ENCODE peak calls at places on chromosome 2, in ten cellular contexts. U is tibial artery, T is A549, V is HCT116, R is cardiac muscle cell, N is colonic mucosa, P is kidney, I is HL-60, S is body of pancreas, C is GM23248. A is an unnamed sample.

GRCh38 chr2:96325038-96325883 is at the start of gene ITPRIPL1:
- DNase-seq in I (no peak), S (no peak), C (peak), T (no peak), U (peak), N (no peak), P (no peak), R (no peak), V (no peak), A (no peak)

GRCh38 chr2:132605236-132606180 is 64.5 kb downstream of the LYPD1 start:
- DNase-seq in T (no peak), N (no peak), R (no peak), V (no peak), I (no peak), S (no peak), P (no peak), C (no peak), U (no peak), A (no peak)

GRCh38 chr2:227772197-227772661 is 26.5 kb downstream of the SCYGR8 start:
- DNase-seq in U (no peak), N (no peak), R (no peak), C (no peak), I (no peak), P (no peak), T (no peak), V (no peak), S (no peak), A (no peak)

GRCh38 chr2:215396595-215397313 is 39.1 kb downstream of the FN1 start:
- DNase-seq in P (no peak), R (peak), C (peak), S (no peak), I (peak), V (no peak), N (no peak), U (no peak), T (no peak), A (no peak)

GRCh38 chr2:105792561-105792960 is 47.8 kb downstream of the NCK2 start:
- DNase-seq in U (no peak), T (no peak), V (no peak), C (no peak), R (no peak), P (no peak), S (no peak), I (no peak), N (no peak), A (no peak)

GRCh38 chr2:96815326-96816126 is 542 bp upstream of the CNNM3 start:
- DNase-seq in R (peak), P (peak), U (no peak), I (no peak), C (peak), N (peak), V (no peak), S (peak), T (peak), A (peak)

GRCh38 chr2:18268400-18268799 is 292.1 kb downstream of the RDH14 start:
- DNase-seq in T (no peak), S (no peak), C (no peak), P (no peak), V (no peak), R (no peak), N (no peak), U (no peak), I (no peak), A (no peak)

GRCh38 chr2:24984912-24985311 is 13.2 kb upstream of the DNAJC27 start:
- DNase-seq in N (no peak), S (no peak), T (no peak), R (peak), P (no peak), V (no peak), U (no peak), C (peak), I (no peak), A (peak)

GRCh38 chr2:64417624-64418023 is 36.3 kb upstream of the LGALSL start:
- DNase-seq in U (no peak), R (no peak), N (no peak), I (no peak), S (no peak), C (no peak), V (no peak), T (no peak), P (no peak), A (no peak)

GRCh38 chr2:70750320-70750719 is 17.7 kb downstream of the ADD2 start:
- DNase-seq in U (no peak), T (no peak), R (no peak), C (no peak), I (no peak), N (no peak), S (no peak), V (no peak), P (no peak), A (no peak)

GRCh38 chr2:70756126-70756525 is 11.9 kb downstream of the ADD2 start:
- DNase-seq in S (no peak), R (no peak), T (no peak), I (no peak), V (no peak), C (no peak), P (no peak), N (no peak), U (no peak), A (no peak)

GRCh38 chr2:70751881-70752280 is 16.1 kb downstream of the ADD2 start:
- DNase-seq in N (no peak), P (no peak), I (no peak), R (no peak), T (no peak), U (no peak), C (no peak), S (no peak), V (no peak), A (no peak)

GRCh38 chr2:70753978-70754377 is 14.0 kb downstream of the ADD2 start:
- DNase-seq in C (no peak), I (no peak), V (no peak), R (no peak), T (no peak), P (no peak), U (no peak), S (no peak), N (no peak), A (no peak)

GRCh38 chr2:70753031-70753430 is 15.0 kb downstream of the ADD2 start:
- DNase-seq in I (no peak), S (no peak), R (no peak), U (no peak), N (no peak), C (no peak), V (no peak), P (no peak), T (no peak), A (no peak)
- H3K27ac ChIP-seq in I (no peak), S (no peak), R (no peak), U (no peak), N (no peak), C (no peak), V (no peak), P (no peak), T (no peak), A (no peak)

DNA sequence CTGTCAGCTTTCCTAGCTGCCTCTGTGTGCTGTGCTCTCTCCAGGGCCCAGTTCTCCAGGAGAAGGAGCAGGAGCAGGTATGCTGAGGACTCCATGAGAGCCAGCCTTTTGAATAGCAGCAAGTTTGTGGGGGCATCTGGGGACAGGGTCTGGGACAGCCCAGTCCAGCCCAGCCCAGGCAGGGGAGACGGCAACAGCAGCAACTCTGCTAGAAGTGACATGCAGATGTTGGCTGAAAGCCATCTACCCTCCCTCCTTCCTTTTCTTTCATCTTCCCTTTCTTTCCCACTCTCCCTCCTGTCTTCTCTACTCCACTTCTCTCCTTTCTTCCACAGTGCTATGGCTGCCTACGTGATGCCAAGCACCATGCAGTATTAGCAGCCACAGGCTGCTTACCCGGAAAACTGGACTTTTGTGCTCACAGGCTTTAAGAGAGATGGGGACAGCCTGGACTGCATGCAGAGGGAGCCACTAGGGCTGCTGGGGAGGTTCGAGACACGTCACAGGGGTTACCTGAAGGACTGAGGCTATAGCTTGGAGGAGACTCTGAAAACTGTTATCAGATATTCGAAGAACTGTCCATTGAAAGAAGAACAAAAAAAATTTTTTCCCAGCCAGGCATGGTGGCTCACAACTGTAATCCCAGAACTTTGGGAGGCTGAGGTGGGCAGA is 23.8 kb upstream of the YWHAQ start:
- DNase-seq in P (no peak), V (no peak), U (no peak), C (no peak), N (no peak), R (peak), I (no peak), T (no peak), S (no peak), A (no peak)
- H3K27ac ChIP-seq in P (no peak), V (no peak), U (no peak), C (peak), N (no peak), R (no peak), I (no peak), T (peak), S (no peak), A (peak)

DNA sequence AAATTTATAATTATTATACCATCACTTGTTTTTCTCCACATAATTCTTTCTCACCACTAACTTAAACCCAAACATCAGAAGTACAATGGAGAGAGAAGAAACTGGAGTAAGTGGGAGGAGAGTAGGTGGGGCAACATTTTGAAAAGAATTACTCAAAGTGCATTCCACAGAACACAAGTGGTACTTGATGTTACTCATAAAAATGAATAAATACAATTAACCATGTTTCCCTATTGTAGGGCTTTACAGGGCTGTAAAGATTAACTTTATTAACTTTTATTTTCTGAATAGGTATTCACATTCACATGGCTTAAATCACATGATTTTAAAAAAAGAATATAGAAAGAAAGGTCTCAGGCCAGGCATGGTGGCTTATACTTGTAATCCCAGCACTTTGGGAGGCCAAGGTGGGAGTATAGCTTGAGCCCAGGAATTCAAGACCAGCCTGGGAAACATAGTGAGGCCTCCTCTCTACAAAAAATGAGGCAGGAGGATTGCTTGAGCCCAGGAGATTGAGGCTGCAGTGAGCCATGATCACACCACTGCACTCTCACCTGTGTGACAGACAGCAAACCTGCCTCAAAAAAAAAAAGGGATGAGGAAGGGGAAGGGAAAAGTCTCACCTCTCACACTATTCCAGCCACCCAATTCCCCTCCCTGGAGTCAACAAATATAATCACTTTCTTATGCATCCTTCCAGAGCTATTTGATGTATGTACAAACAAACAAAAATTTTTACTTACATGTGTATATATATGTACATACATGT is 47.1 kb downstream of the KCNG3 start:
- DNase-seq in U (no peak), I (no peak), T (no peak), R (no peak), N (no peak), S (no peak), P (no peak), V (no peak), C (peak), A (no peak)
- H3K27ac ChIP-seq in U (no peak), I (no peak), T (no peak), R (no peak), N (peak), S (peak), P (no peak), V (no peak), C (no peak), A (no peak)

DNA sequence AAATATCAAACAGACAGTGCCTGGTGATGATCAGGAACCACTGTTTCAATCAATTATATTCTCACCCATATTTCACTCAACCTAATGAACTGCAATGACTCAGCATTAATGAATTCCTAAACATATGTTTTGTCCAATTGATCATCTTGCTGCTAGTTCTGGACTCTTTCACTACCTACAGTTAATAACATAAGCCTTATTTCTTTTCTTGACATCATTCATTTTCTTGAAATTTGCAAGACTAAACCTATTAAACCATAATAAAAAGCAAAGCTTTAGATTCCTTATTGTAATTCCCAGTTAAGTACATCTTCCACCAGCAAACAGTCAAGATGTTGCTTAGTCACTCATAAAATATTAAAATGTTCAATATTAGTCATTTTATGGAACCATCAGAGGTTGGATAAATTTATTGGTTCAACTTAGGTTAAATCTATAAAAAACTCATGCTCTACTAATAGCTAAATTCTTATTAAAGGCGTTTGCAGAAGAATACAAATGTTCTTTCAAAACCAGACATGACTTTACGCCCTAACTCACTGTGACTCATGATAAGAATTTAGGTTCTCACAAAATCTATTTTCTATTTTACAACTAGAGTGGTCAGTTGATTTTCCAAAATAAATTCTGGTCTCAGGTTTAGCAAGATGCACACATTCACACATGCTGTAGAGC is 599.4 kb downstream of the RNF144A start:
- DNase-seq in S (no peak), C (peak), U (no peak), I (no peak), P (no peak), R (no peak), T (no peak), V (no peak), N (no peak), A (no peak)
- H3K27ac ChIP-seq in S (no peak), C (peak), U (no peak), I (no peak), P (no peak), R (no peak), T (no peak), V (no peak), N (no peak), A (no peak)

DNA sequence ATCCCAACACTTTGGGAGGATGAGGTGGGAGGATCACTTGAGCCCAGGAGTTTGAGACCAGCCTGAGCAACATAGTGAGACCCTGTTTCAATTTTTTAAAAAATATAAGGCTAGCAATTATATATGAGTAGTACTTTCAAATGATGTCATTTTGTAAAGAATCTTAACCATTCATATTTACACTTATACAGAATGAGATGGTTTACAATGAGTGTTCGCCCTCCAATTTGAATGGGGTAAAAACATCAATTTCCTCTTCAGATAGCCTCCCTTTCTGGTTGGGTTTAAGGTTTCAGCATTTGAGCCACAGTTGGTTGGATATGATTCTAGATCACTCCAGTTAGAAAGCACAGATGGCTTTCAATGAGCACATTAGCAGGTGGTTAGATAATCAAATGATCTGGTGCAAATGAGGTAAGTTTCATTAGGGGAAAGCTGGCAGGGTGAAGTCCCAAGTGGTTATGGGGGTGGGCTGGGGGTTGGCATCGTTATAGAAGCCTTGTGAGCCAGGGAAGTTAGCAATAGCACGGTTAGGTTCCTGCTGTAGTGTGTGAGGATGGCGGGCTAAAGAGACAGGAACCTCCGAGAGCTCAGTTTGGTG is 63.9 kb downstream of the TRPM8 start:
- DNase-seq in C (no peak), R (no peak), N (no peak), I (no peak), S (no peak), P (no peak), U (no peak), V (no peak), T (no peak), A (no peak)
- H3K27ac ChIP-seq in C (no peak), R (no peak), N (no peak), I (no peak), S (peak), P (no peak), U (no peak), V (no peak), T (peak), A (no peak)

GRCh38 chr2:62379576-62379975 is 126.4 kb downstream of the TMEM17 start:
- DNase-seq in S (no peak), P (no peak), U (no peak), I (no peak), V (no peak), T (no peak), C (no peak), N (no peak), R (no peak), A (no peak)
- H3K27ac ChIP-seq in S (no peak), P (no peak), U (no peak), I (no peak), V (no peak), T (no peak), C (no peak), N (no peak), R (no peak), A (no peak)

GRCh38 chr2:85662899-85663683 is 4.9 kb downstream of the SFTPB start:
- DNase-seq in I (no peak), S (no peak), V (peak), U (peak), P (no peak), C (peak), N (no peak), R (peak), T (no peak), A (no peak)
- H3K27ac ChIP-seq in I (no peak), S (no peak), V (no peak), U (no peak), P (no peak), C (no peak), N (no peak), R (no peak), T (peak), A (no peak)

A was measured in caudate nucleus.